ENCODE peak calls at places on chromosomes 5 and 9, in five cellular contexts. One of them, this sample, is unnamed.

GRCh38 chr5:53010819-53011218 is 21.7 kb downstream of the ITGA2 start:
- DNase-seq in stimulated activated CD4-positive, alpha-beta T cell treated with anti-CD3 and anti-CD28 coated beads, Interleukin-1b, Interleukin-23, amount 100 ng/mL, for 1 hour: no peak
- DNase-seq in AG04449: no peak
- DNase-seq in NCI-H1092 treated with DMSO at 0.1 percent for 48 hours: no peak
- DNase-seq in right atrium auricular region: no peak
- DNase-seq in this sample: no peak

GRCh38 chr5:17288570-17288969 is 71.1 kb downstream of the BASP1 start:
- DNase-seq in stimulated activated CD4-positive, alpha-beta T cell treated with anti-CD3 and anti-CD28 coated beads, Interleukin-1b, Interleukin-23, amount 100 ng/mL, for 1 hour: no peak
- DNase-seq in AG04449: no peak
- DNase-seq in NCI-H1092 treated with DMSO at 0.1 percent for 48 hours: no peak
- DNase-seq in right atrium auricular region: no peak
- DNase-seq in this sample: no peak

GRCh38 chr9:94014845-94015244 is 59.7 kb upstream of the BARX1 start:
- DNase-seq in stimulated activated CD4-positive, alpha-beta T cell treated with anti-CD3 and anti-CD28 coated beads, Interleukin-1b, Interleukin-23, amount 100 ng/mL, for 1 hour: no peak
- DNase-seq in AG04449: no peak
- DNase-seq in NCI-H1092 treated with DMSO at 0.1 percent for 48 hours: peak
- DNase-seq in right atrium auricular region: no peak
- DNase-seq in this sample: no peak

GRCh38 chr9:13915591-13916301 is 398.2 kb downstream of the NFIB start:
- DNase-seq in stimulated activated CD4-positive, alpha-beta T cell treated with anti-CD3 and anti-CD28 coated beads, Interleukin-1b, Interleukin-23, amount 100 ng/mL, for 1 hour: no peak
- DNase-seq in AG04449: no peak
- DNase-seq in NCI-H1092 treated with DMSO at 0.1 percent for 48 hours: no peak
- DNase-seq in right atrium auricular region: no peak
- DNase-seq in this sample: no peak

GRCh38 chr5:61344187-61344944 is 12.3 kb downstream of the ZSWIM6 start:
- DNase-seq in stimulated activated CD4-positive, alpha-beta T cell treated with anti-CD3 and anti-CD28 coated beads, Interleukin-1b, Interleukin-23, amount 100 ng/mL, for 1 hour: no peak
- DNase-seq in AG04449: no peak
- DNase-seq in NCI-H1092 treated with DMSO at 0.1 percent for 48 hours: no peak
- DNase-seq in right atrium auricular region: no peak
- DNase-seq in this sample: no peak

GRCh38 chr9:114988962-114989599 is 58.7 kb upstream of the TNFSF8 start:
- DNase-seq in stimulated activated CD4-positive, alpha-beta T cell treated with anti-CD3 and anti-CD28 coated beads, Interleukin-1b, Interleukin-23, amount 100 ng/mL, for 1 hour: no peak
- DNase-seq in AG04449: no peak
- DNase-seq in NCI-H1092 treated with DMSO at 0.1 percent for 48 hours: no peak
- DNase-seq in right atrium auricular region: no peak
- DNase-seq in this sample: no peak

GRCh38 chr5:148353634-148354033 is 18.3 kb downstream of the SPINK9 start:
- DNase-seq in stimulated activated CD4-positive, alpha-beta T cell treated with anti-CD3 and anti-CD28 coated beads, Interleukin-1b, Interleukin-23, amount 100 ng/mL, for 1 hour: no peak
- DNase-seq in AG04449: no peak
- DNase-seq in NCI-H1092 treated with DMSO at 0.1 percent for 48 hours: no peak
- DNase-seq in right atrium auricular region: no peak
- DNase-seq in this sample: no peak

GRCh38 chr9:125296843-125297372 is 35.3 kb downstream of the GAPVD1 start:
- DNase-seq in stimulated activated CD4-positive, alpha-beta T cell treated with anti-CD3 and anti-CD28 coated beads, Interleukin-1b, Interleukin-23, amount 100 ng/mL, for 1 hour: no peak
- DNase-seq in AG04449: no peak
- DNase-seq in NCI-H1092 treated with DMSO at 0.1 percent for 48 hours: peak
- DNase-seq in right atrium auricular region: no peak
- DNase-seq in this sample: no peak

GRCh38 chr5:176535101-176535654 is 2.0 kb downstream of the RNF44 start:
- DNase-seq in stimulated activated CD4-positive, alpha-beta T cell treated with anti-CD3 and anti-CD28 coated beads, Interleukin-1b, Interleukin-23, amount 100 ng/mL, for 1 hour: no peak
- DNase-seq in AG04449: no peak
- DNase-seq in NCI-H1092 treated with DMSO at 0.1 percent for 48 hours: no peak
- DNase-seq in right atrium auricular region: no peak
- DNase-seq in this sample: no peak

GRCh38 chr9:94656190-94656589 is 16.9 kb upstream of the FBP1 start:
- DNase-seq in stimulated activated CD4-positive, alpha-beta T cell treated with anti-CD3 and anti-CD28 coated beads, Interleukin-1b, Interleukin-23, amount 100 ng/mL, for 1 hour: no peak
- DNase-seq in AG04449: no peak
- DNase-seq in NCI-H1092 treated with DMSO at 0.1 percent for 48 hours: no peak
- DNase-seq in right atrium auricular region: no peak
- DNase-seq in this sample: no peak

GRCh38 chr9:71975833-71976232 is 64.4 kb downstream of the C9orf85 start:
- DNase-seq in stimulated activated CD4-positive, alpha-beta T cell treated with anti-CD3 and anti-CD28 coated beads, Interleukin-1b, Interleukin-23, amount 100 ng/mL, for 1 hour: no peak
- DNase-seq in AG04449: no peak
- DNase-seq in NCI-H1092 treated with DMSO at 0.1 percent for 48 hours: no peak
- DNase-seq in right atrium auricular region: no peak
- DNase-seq in this sample: no peak

GRCh38 chr5:160390787-160391696 is 8.8 kb downstream of the FAM200C start:
- DNase-seq in stimulated activated CD4-positive, alpha-beta T cell treated with anti-CD3 and anti-CD28 coated beads, Interleukin-1b, Interleukin-23, amount 100 ng/mL, for 1 hour: no peak
- DNase-seq in AG04449: no peak
- DNase-seq in NCI-H1092 treated with DMSO at 0.1 percent for 48 hours: no peak
- DNase-seq in right atrium auricular region: no peak
- DNase-seq in this sample: no peak

GRCh38 chr5:6309949-6310348 is 68.4 kb downstream of the MED10 start:
- DNase-seq in stimulated activated CD4-positive, alpha-beta T cell treated with anti-CD3 and anti-CD28 coated beads, Interleukin-1b, Interleukin-23, amount 100 ng/mL, for 1 hour: no peak
- DNase-seq in AG04449: no peak
- DNase-seq in NCI-H1092 treated with DMSO at 0.1 percent for 48 hours: no peak
- DNase-seq in right atrium auricular region: no peak
- DNase-seq in this sample: no peak

GRCh38 chr5:176441921-176442323 is 6.3 kb upstream of the FAF2 start:
- DNase-seq in stimulated activated CD4-positive, alpha-beta T cell treated with anti-CD3 and anti-CD28 coated beads, Interleukin-1b, Interleukin-23, amount 100 ng/mL, for 1 hour: no peak
- DNase-seq in AG04449: no peak
- DNase-seq in NCI-H1092 treated with DMSO at 0.1 percent for 48 hours: no peak
- DNase-seq in right atrium auricular region: no peak
- DNase-seq in this sample: no peak

GRCh38 chr5:126961702-126962101 is 68.7 kb downstream of the MARCHF3 start:
- DNase-seq in stimulated activated CD4-positive, alpha-beta T cell treated with anti-CD3 and anti-CD28 coated beads, Interleukin-1b, Interleukin-23, amount 100 ng/mL, for 1 hour: no peak
- DNase-seq in AG04449: no peak
- DNase-seq in NCI-H1092 treated with DMSO at 0.1 percent for 48 hours: no peak
- DNase-seq in right atrium auricular region: no peak
- DNase-seq in this sample: no peak

GRCh38 chr5:43602456-43602817 is 543 bp upstream of the NNT start:
- DNase-seq in stimulated activated CD4-positive, alpha-beta T cell treated with anti-CD3 and anti-CD28 coated beads, Interleukin-1b, Interleukin-23, amount 100 ng/mL, for 1 hour: no peak
- DNase-seq in AG04449: no peak
- DNase-seq in NCI-H1092 treated with DMSO at 0.1 percent for 48 hours: peak
- DNase-seq in right atrium auricular region: no peak
- DNase-seq in this sample: no peak

GRCh38 chr5:78677777-78678668 is 29.5 kb upstream of the LHFPL2 start:
- DNase-seq in stimulated activated CD4-positive, alpha-beta T cell treated with anti-CD3 and anti-CD28 coated beads, Interleukin-1b, Interleukin-23, amount 100 ng/mL, for 1 hour: no peak
- DNase-seq in AG04449: peak
- DNase-seq in NCI-H1092 treated with DMSO at 0.1 percent for 48 hours: no peak
- DNase-seq in right atrium auricular region: peak
- DNase-seq in this sample: peak

GRCh38 chr9:27505744-27506161 is 18.3 kb upstream of the IFNK start:
- DNase-seq in stimulated activated CD4-positive, alpha-beta T cell treated with anti-CD3 and anti-CD28 coated beads, Interleukin-1b, Interleukin-23, amount 100 ng/mL, for 1 hour: no peak
- DNase-seq in AG04449: no peak
- DNase-seq in NCI-H1092 treated with DMSO at 0.1 percent for 48 hours: no peak
- DNase-seq in right atrium auricular region: no peak
- DNase-seq in this sample: no peak

GRCh38 chr5:176381423-176381822 is 7.0 kb downstream of the NOP16 start:
- DNase-seq in stimulated activated CD4-positive, alpha-beta T cell treated with anti-CD3 and anti-CD28 coated beads, Interleukin-1b, Interleukin-23, amount 100 ng/mL, for 1 hour: no peak
- DNase-seq in AG04449: no peak
- DNase-seq in NCI-H1092 treated with DMSO at 0.1 percent for 48 hours: no peak
- DNase-seq in right atrium auricular region: no peak
- DNase-seq in this sample: no peak

GRCh38 chr5:81359108-81359507 is 34.8 kb downstream of the ACOT12 start:
- DNase-seq in stimulated activated CD4-positive, alpha-beta T cell treated with anti-CD3 and anti-CD28 coated beads, Interleukin-1b, Interleukin-23, amount 100 ng/mL, for 1 hour: no peak
- DNase-seq in AG04449: no peak
- DNase-seq in NCI-H1092 treated with DMSO at 0.1 percent for 48 hours: no peak
- DNase-seq in right atrium auricular region: no peak
- DNase-seq in this sample: no peak

GRCh38 chr9:114538241-114538640 is 33.0 kb upstream of the WHRN start:
- DNase-seq in stimulated activated CD4-positive, alpha-beta T cell treated with anti-CD3 and anti-CD28 coated beads, Interleukin-1b, Interleukin-23, amount 100 ng/mL, for 1 hour: no peak
- DNase-seq in AG04449: no peak
- DNase-seq in NCI-H1092 treated with DMSO at 0.1 percent for 48 hours: peak
- DNase-seq in right atrium auricular region: no peak
- DNase-seq in this sample: no peak

GRCh38 chr9:19375536-19375935 is 4.5 kb downstream of the RPS6 start:
- DNase-seq in stimulated activated CD4-positive, alpha-beta T cell treated with anti-CD3 and anti-CD28 coated beads, Interleukin-1b, Interleukin-23, amount 100 ng/mL, for 1 hour: no peak
- DNase-seq in AG04449: no peak
- DNase-seq in NCI-H1092 treated with DMSO at 0.1 percent for 48 hours: no peak
- DNase-seq in right atrium auricular region: no peak
- DNase-seq in this sample: peak

GRCh38 chr5:43231977-43232376 is 40.0 kb downstream of the NIM1K start:
- DNase-seq in stimulated activated CD4-positive, alpha-beta T cell treated with anti-CD3 and anti-CD28 coated beads, Interleukin-1b, Interleukin-23, amount 100 ng/mL, for 1 hour: no peak
- DNase-seq in AG04449: no peak
- DNase-seq in NCI-H1092 treated with DMSO at 0.1 percent for 48 hours: peak
- DNase-seq in right atrium auricular region: no peak
- DNase-seq in this sample: no peak

GRCh38 chr5:123084730-123085605 is 4.1 kb upstream of the PRDM6 start:
- DNase-seq in stimulated activated CD4-positive, alpha-beta T cell treated with anti-CD3 and anti-CD28 coated beads, Interleukin-1b, Interleukin-23, amount 100 ng/mL, for 1 hour: no peak
- DNase-seq in AG04449: no peak
- DNase-seq in NCI-H1092 treated with DMSO at 0.1 percent for 48 hours: no peak
- DNase-seq in right atrium auricular region: no peak
- DNase-seq in this sample: no peak

GRCh38 chr5:9686211-9686610 is 56.1 kb upstream of the TAS2R1 start:
- DNase-seq in stimulated activated CD4-positive, alpha-beta T cell treated with anti-CD3 and anti-CD28 coated beads, Interleukin-1b, Interleukin-23, amount 100 ng/mL, for 1 hour: no peak
- DNase-seq in AG04449: peak
- DNase-seq in NCI-H1092 treated with DMSO at 0.1 percent for 48 hours: no peak
- DNase-seq in right atrium auricular region: no peak
- DNase-seq in this sample: peak

GRCh38 chr9:85702191-85702590 is 39.6 kb downstream of the AGTPBP1 start:
- DNase-seq in stimulated activated CD4-positive, alpha-beta T cell treated with anti-CD3 and anti-CD28 coated beads, Interleukin-1b, Interleukin-23, amount 100 ng/mL, for 1 hour: no peak
- DNase-seq in AG04449: no peak
- DNase-seq in NCI-H1092 treated with DMSO at 0.1 percent for 48 hours: no peak
- DNase-seq in right atrium auricular region: no peak
- DNase-seq in this sample: no peak

GRCh38 chr9:108049026-108049591 is 559.5 kb upstream of the KLF4 start:
- DNase-seq in stimulated activated CD4-positive, alpha-beta T cell treated with anti-CD3 and anti-CD28 coated beads, Interleukin-1b, Interleukin-23, amount 100 ng/mL, for 1 hour: no peak
- DNase-seq in AG04449: peak
- DNase-seq in NCI-H1092 treated with DMSO at 0.1 percent for 48 hours: no peak
- DNase-seq in right atrium auricular region: no peak
- DNase-seq in this sample: peak